ENCODE peak calls at places on chromosome 2, in five cellular contexts. Z is amniotic stem cell; S is stimulated activated CD4-positive, alpha-beta T cell treated with anti-CD3 and anti-CD28 coated beads, Interleukin-4, amount 100 ng/mL, for 24 hours; T is CD4-positive, alpha-beta T cell; K is NCI-H2029. F is an unnamed sample.

GRCh38 chr2:235614900-235615712 is 121.3 kb downstream of the AGAP1 start:
- DNase-seq in K (no peak), S (no peak), T (no peak), Z (peak; percentile 80), F (no peak)

GRCh38 chr2:32330136-32330535 is 26.7 kb upstream of the BIRC6 start:
- DNase-seq in S (no peak), K (no peak), T (no peak), Z (no peak), F (no peak)

GRCh38 chr2:27507293-27507692 is 10.7 kb downstream of the GCKR start:
- DNase-seq in K (no peak), Z (no peak), S (no peak), T (no peak), F (no peak)

GRCh38 chr2:54404270-54404669 is 51.9 kb upstream of the SPTBN1 start:
- DNase-seq in K (no peak), T (no peak), Z (no peak), S (no peak), F (no peak)

GRCh38 chr2:3488768-3489448 is 30.4 kb downstream of the ADI1 start:
- DNase-seq in S (no peak), K (no peak), Z (no peak), T (no peak), F (no peak)

GRCh38 chr2:208369091-208369490 is 37.5 kb upstream of the PTH2R start:
- DNase-seq in K (no peak), Z (no peak), S (no peak), T (no peak), F (no peak)

GRCh38 chr2:203823179-203823578 is 44.4 kb upstream of the CTLA4 start:
- DNase-seq in T (no peak), Z (no peak), K (no peak), S (no peak), F (no peak)

GRCh38 chr2:18378020-18378653 is 182.3 kb downstream of the RDH14 start:
- DNase-seq in K (peak; percentile 31), S (peak; percentile 18), T (no peak), Z (peak; percentile 12), F (peak; percentile 11)

GRCh38 chr2:62719757-62720156 is 14.2 kb downstream of the EHBP1 start:
- DNase-seq in Z (no peak), T (no peak), K (no peak), S (no peak), F (no peak)

GRCh38 chr2:122643725-122644329 is 888.4 kb downstream of the TSN start:
- DNase-seq in K (peak; percentile 96), S (no peak), Z (no peak), T (no peak), F (peak; percentile 99)

GRCh38 chr2:20989404-20989803 is 54.5 kb downstream of the APOB start:
- DNase-seq in Z (no peak), K (no peak), T (no peak), S (no peak), F (no peak)

GRCh38 chr2:158024288-158024898 is 77.3 kb upstream of the UPP2 start:
- DNase-seq in T (peak; percentile 41), S (peak; percentile 62), Z (peak; percentile 5), K (no peak), F (peak; percentile 28)

GRCh38 chr2:166057363-166058169 is 70.3 kb downstream of the SCN1A start:
- DNase-seq in S (no peak), Z (no peak), T (no peak), K (peak; percentile 1), F (peak; percentile 55)

GRCh38 chr2:178327516-178327915 is 123.5 kb downstream of the PRKRA start:
- DNase-seq in Z (no peak), K (no peak), T (no peak), S (no peak), F (no peak)

GRCh38 chr2:230412846-230413245 is 3.2 kb upstream of the SP100 start:
- DNase-seq in T (no peak), S (no peak), K (no peak), Z (no peak), F (no peak)

GRCh38 chr2:30230479-30230854 is 867 bp upstream of the LBH start:
- DNase-seq in T (no peak), K (no peak), S (peak; percentile 30), Z (no peak), F (no peak)

GRCh38 chr2:202643012-202643858 is 8.5 kb downstream of the FAM117B start:
- DNase-seq in S (no peak), T (no peak), Z (no peak), K (no peak), F (no peak)

GRCh38 chr2:75525434-75526308 is 35.1 kb downstream of the EVA1A start:
- DNase-seq in T (no peak), Z (no peak), K (no peak), S (no peak), F (no peak)

GRCh38 chr2:165010556-165010955 is 55.2 kb upstream of the SLC38A11 start:
- DNase-seq in K (no peak), T (no peak), S (no peak), Z (no peak), F (no peak)

GRCh38 chr2:185780890-185781289 is 42.3 kb downstream of the FSIP2 start:
- DNase-seq in K (no peak), Z (no peak), T (no peak), S (no peak), F (no peak)

GRCh38 chr2:223692227-223692947 is 90.2 kb upstream of the SCG2 start:
- DNase-seq in K (no peak), Z (peak; percentile 35), S (no peak), T (no peak), F (peak; percentile 36)

GRCh38 chr2:162123806-162124758 is 28.0 kb downstream of the GCG start:
- DNase-seq in S (no peak), K (peak; percentile 33), T (no peak), Z (no peak), F (peak; percentile 49)

GRCh38 chr2:10489842-10490555 is 41.9 kb upstream of the ODC1 start:
- DNase-seq in T (no peak), K (no peak), Z (no peak), S (no peak), F (no peak)

GRCh38 chr2:234286118-234286598 is 210.7 kb downstream of the ARL4C start:
- DNase-seq in Z (no peak), S (no peak), K (no peak), T (no peak), F (no peak)

GRCh38 chr2:86632672-86633071 is 9.0 kb upstream of the RNF103 start:
- DNase-seq in S (no peak), T (no peak), Z (no peak), K (no peak), F (no peak)

GRCh38 chr2:240918258-240919091 is 12.3 kb downstream of the CROCC2 start:
- DNase-seq in S (no peak), T (no peak), Z (no peak), K (no peak), F (no peak)

GRCh38 chr2:16184341-16184890 is 244.1 kb downstream of the MYCN start:
- DNase-seq in S (no peak), T (no peak), Z (no peak), K (no peak), F (no peak)

GRCh38 chr2:55743583-55743982 is 49.9 kb upstream of the PNPT1 start:
- DNase-seq in K (no peak), Z (no peak), S (no peak), T (no peak), F (no peak)

GRCh38 chr2:239147376-239147775 is 253.4 kb downstream of the HDAC4 start:
- DNase-seq in K (no peak), T (no peak), Z (no peak), S (no peak), F (no peak)

GRCh38 chr2:162293122-162293781 is 25.2 kb downstream of the IFIH1 start:
- DNase-seq in K (no peak), S (no peak), T (no peak), Z (no peak), F (no peak)

GRCh38 chr2:240437861-240438809 is 2.7 kb downstream of the GPC1 start:
- DNase-seq in T (peak; percentile 56), K (peak; percentile 27), S (peak; percentile 63), Z (peak; percentile 42), F (no peak)